ENCODE peak calls at places on chromosomes 5 and 9, in six cellular contexts. F is left ventricle myocardium inferior, A is AG08396, O is T-helper 9 cell, T is GM23338, L is ELF-1. K is an unnamed sample.

GRCh38 chr9:135213566-135213965 is 126.1 kb downstream of the OLFM1 start:
- DNase-seq in F (no peak), A (no peak), O (no peak), T (no peak), L (no peak), K (no peak)

GRCh38 chr9:100437860-100438805 is 11.2 kb downstream of the MSANTD3 start:
- DNase-seq in F (peak), A (peak), O (peak), T (peak), L (peak), K (peak)

GRCh38 chr5:513216-514100 is 10.8 kb downstream of the SLC9A3 start:
- DNase-seq in F (no peak), A (no peak), O (no peak), T (no peak), L (peak), K (no peak)

GRCh38 chr5:60352992-60353391 is 347.0 kb downstream of the DEPDC1B start:
- DNase-seq in F (no peak), A (no peak), O (no peak), T (peak), L (no peak), K (no peak)

GRCh38 chr9:81871695-81872094 is 56.5 kb upstream of the SPATA31D4 start:
- DNase-seq in F (no peak), A (peak), O (no peak), T (no peak), L (no peak), K (no peak)

GRCh38 chr5:109921735-109922395 is 232.1 kb downstream of the MAN2A1 start:
- DNase-seq in F (peak), A (no peak), O (peak), T (no peak), L (no peak), K (peak)

GRCh38 chr5:57653636-57654290 is 171.2 kb upstream of the ACTBL2 start:
- DNase-seq in F (no peak), A (no peak), O (no peak), T (no peak), L (no peak), K (no peak)

GRCh38 chr5:51386916-51387853 is 3.9 kb downstream of the ISL1 start:
- DNase-seq in F (no peak), A (no peak), O (no peak), T (peak), L (peak), K (no peak)

GRCh38 chr5:168135897-168136296 is 155.5 kb upstream of the WWC1 start:
- DNase-seq in F (no peak), A (no peak), O (no peak), T (no peak), L (no peak), K (no peak)

GRCh38 chr5:18281947-18282557 is 647.8 kb downstream of the TAF11L14 start:
- DNase-seq in F (no peak), A (peak), O (no peak), T (peak), L (no peak), K (no peak)

K was measured in left lung.